ENCODE peak calls at places on chromosome 20, in ten cellular contexts. K is kidney tubule cell; I is Panc1; X is T-cell; N is NCI-H2171 treated with DMSO at 0.1 percent for 48 hours; Y is uterus; E is T47D; M is activated CD4-positive, alpha-beta memory T cell treated with anti-CD3 and anti-CD28 coated beads for 36 hours; H is foreskin fibroblast; F is activated naive CD4-positive, alpha-beta T cell treated with anti-CD3 and anti-CD28 coated beads, Interleukin-2, amount 10 ng/mL, durations not matched to agents 7 days and 5 days. V is an unnamed sample.

GRCh38 chr20:31845300-31845863 is at the start of gene FOXS1:
- DNase-seq in K (no peak), M (no peak), F (no peak), H (no peak), E (no peak), Y (peak), N (no peak), I (no peak), X (no peak), V (peak)

GRCh38 chr20:3121955-3122610 is 37.6 kb upstream of the AVP start:
- DNase-seq in F (no peak), X (no peak), N (no peak), M (no peak), I (no peak), E (no peak), K (no peak), Y (no peak), H (no peak), V (no peak)

GRCh38 chr20:50850721-50851286 is 55.9 kb downstream of the BCAS4 start:
- DNase-seq in M (no peak), X (no peak), I (no peak), E (no peak), K (no peak), H (no peak), N (no peak), F (no peak), Y (no peak), V (no peak)

GRCh38 chr20:37226889-37227288 is 34.7 kb downstream of the GHRH start:
- DNase-seq in X (no peak), K (no peak), Y (peak), H (peak), M (no peak), E (no peak), F (no peak), I (no peak), N (no peak), V (no peak)

GRCh38 chr20:15940127-15940526 is 633.1 kb downstream of the KIF16B start:
- DNase-seq in F (no peak), N (no peak), H (no peak), I (no peak), K (no peak), Y (no peak), X (no peak), M (no peak), E (no peak), V (no peak)

GRCh38 chr20:49285233-49285668 is 7.4 kb upstream of the ZNFX1 start:
- DNase-seq in F (no peak), I (no peak), Y (no peak), E (no peak), N (no peak), X (no peak), K (peak), H (no peak), M (no peak), V (no peak)

GRCh38 chr20:50317116-50317515 is 126.5 kb downstream of the CEBPB start:
- DNase-seq in I (no peak), H (no peak), K (no peak), M (no peak), E (no peak), Y (no peak), N (no peak), F (no peak), X (no peak), V (no peak)

GRCh38 chr20:2256132-2256531 is 39.7 kb upstream of the TGM3 start:
- DNase-seq in N (no peak), X (no peak), F (no peak), M (no peak), I (no peak), Y (no peak), H (no peak), K (no peak), E (no peak), V (no peak)

GRCh38 chr20:25253606-25254275 is 5.9 kb downstream of the PYGB start:
- DNase-seq in X (no peak), F (no peak), H (no peak), M (no peak), K (peak), E (no peak), Y (no peak), N (no peak), I (no peak), V (peak)

GRCh38 chr20:53163486-53163885 is 191.3 kb downstream of the TSHZ2 start:
- DNase-seq in X (no peak), N (no peak), K (peak), H (no peak), M (peak), E (no peak), I (no peak), Y (no peak), F (no peak), V (no peak)

GRCh38 chr20:25470045-25470444 is 62.6 kb downstream of the GINS1 start:
- DNase-seq in Y (no peak), I (peak), X (peak), M (peak), H (peak), K (peak), F (peak), N (peak), E (peak), V (no peak)

GRCh38 chr20:50967621-50968020 is 9.0 kb downstream of the MOCS3 start:
- DNase-seq in K (peak), X (no peak), H (no peak), I (no peak), F (no peak), E (no peak), Y (no peak), N (peak), M (no peak), V (peak)

GRCh38 chr20:37729909-37730308 is 36.1 kb downstream of the CTNNBL1 start:
- DNase-seq in K (peak), N (peak), X (no peak), M (no peak), I (no peak), E (no peak), H (peak), Y (no peak), F (no peak), V (peak)

GRCh38 chr20:16388731-16389130 is 184.5 kb downstream of the KIF16B start:
- DNase-seq in N (no peak), I (no peak), X (no peak), Y (no peak), F (no peak), M (no peak), E (no peak), K (peak), H (no peak), V (no peak)

GRCh38 chr20:36467076-36467999 is 74.0 kb upstream of the MYL9 start:
- DNase-seq in K (peak), E (no peak), H (peak), Y (peak), X (peak), M (peak), I (no peak), F (peak), N (peak), V (no peak)

GRCh38 chr20:31972481-31973386 is 4.8 kb downstream of the XKR7 start:
- DNase-seq in K (peak), Y (no peak), X (no peak), E (peak), M (no peak), F (no peak), N (no peak), I (no peak), H (no peak), V (peak)

GRCh38 chr20:62854121-62854520 is 7.5 kb downstream of the TCFL5 start:
- DNase-seq in N (no peak), Y (no peak), I (no peak), F (no peak), K (no peak), H (no peak), E (no peak), M (no peak), X (no peak), V (no peak)

GRCh38 chr20:10609276-10609675 is 64.5 kb downstream of the JAG1 start:
- DNase-seq in F (no peak), I (no peak), K (no peak), X (no peak), E (no peak), M (no peak), Y (peak), N (no peak), H (peak), V (no peak)

GRCh38 chr20:31815408-31816188 is 3.6 kb upstream of the MYLK2 start:
- DNase-seq in H (no peak), I (no peak), N (peak), F (no peak), K (no peak), X (no peak), M (no peak), Y (no peak), E (no peak), V (no peak)

GRCh38 chr20:3545401-3545925 is 74.6 kb downstream of the ATRN start:
- DNase-seq in H (no peak), Y (no peak), E (no peak), I (no peak), K (no peak), M (no peak), F (no peak), X (no peak), N (no peak), V (no peak)

GRCh38 chr20:49395183-49395582 is 87.3 kb downstream of the KCNB1 start:
- DNase-seq in Y (peak), E (no peak), I (no peak), M (no peak), F (no peak), H (no peak), N (no peak), X (no peak), K (no peak), V (no peak)

GRCh38 chr20:56637576-56637975 is 8.5 kb downstream of the TFAP2C start:
- DNase-seq in N (no peak), E (no peak), M (no peak), H (no peak), I (no peak), F (no peak), K (no peak), X (no peak), Y (no peak), V (no peak)

GRCh38 chr20:15036938-15037337 is 699.5 kb upstream of the FLRT3 start:
- DNase-seq in I (no peak), M (no peak), N (no peak), X (no peak), K (no peak), Y (no peak), E (no peak), F (no peak), H (no peak), V (no peak)

GRCh38 chr20:45450097-45450818 is 19.3 kb upstream of the WFDC2 start:
- DNase-seq in M (no peak), E (no peak), Y (no peak), K (peak), H (peak), N (peak), X (no peak), I (peak), F (peak), V (peak)

GRCh38 chr20:3239867-3240775 is 1.1 kb upstream of the SLC4A11 start:
- DNase-seq in I (no peak), K (no peak), M (peak), F (peak), N (no peak), Y (no peak), E (no peak), X (no peak), H (peak), V (no peak)

GRCh38 chr20:33733654-33734576 is 2.1 kb downstream of the ZNF341 start:
- DNase-seq in E (peak), X (no peak), I (no peak), Y (no peak), M (no peak), K (peak), N (no peak), F (no peak), H (peak), V (peak)

GRCh38 chr20:6008254-6008653 is 45.6 kb downstream of the LRRN4 start:
- DNase-seq in M (peak), H (peak), K (peak), N (no peak), X (no peak), E (no peak), Y (peak), I (no peak), F (no peak), V (peak)

GRCh38 chr20:44601801-44602204 is 19.4 kb downstream of the PKIG start:
- DNase-seq in M (no peak), E (no peak), K (no peak), H (peak), X (no peak), N (no peak), I (no peak), F (no peak), Y (peak), V (no peak)

GRCh38 chr20:57498425-57499400 is 26.2 kb downstream of the CTCFL start:
- DNase-seq in E (no peak), X (peak), I (no peak), M (peak), N (peak), F (peak), H (no peak), K (no peak), Y (no peak), V (peak)

GRCh38 chr20:9966966-9967365 is 67.8 kb upstream of the ANKEF1 start:
- DNase-seq in N (peak), K (no peak), X (no peak), F (no peak), Y (no peak), E (peak), M (no peak), H (peak), I (no peak), V (no peak)